ENCODE peak calls at places on chromosomes 5 and 9, in four cellular contexts. L is colonic mucosa, R is right atrium auricular region, Z is heart right ventricle. F is an unnamed sample.

GRCh38 chr9:82987790-82988189 is 75.2 kb downstream of the RASEF start:
- DNase-seq in L (peak), R (no peak), Z (no peak), F (no peak)

GRCh38 chr9:22211588-22212360 is 202.7 kb upstream of the CDKN2B start:
- DNase-seq in L (no peak), R (no peak), Z (no peak), F (no peak)

GRCh38 chr5:107154598-107154997 is 516.1 kb downstream of the EFNA5 start:
- DNase-seq in L (no peak), R (no peak), Z (no peak), F (no peak)

GRCh38 chr5:59548807-59549357 is 344.6 kb downstream of the PDE4D start:
- DNase-seq in L (no peak), R (no peak), Z (no peak), F (no peak)

GRCh38 chr5:57007349-57007748 is 55.4 kb upstream of the MIER3 start:
- DNase-seq in L (no peak), R (no peak), Z (no peak), F (no peak)

GRCh38 chr5:84218546-84218945 is 166.1 kb downstream of the EDIL3 start:
- DNase-seq in L (no peak), R (no peak), Z (peak), F (no peak)

GRCh38 chr9:96338299-96338698 is 36.3 kb upstream of the HSD17B3 start:
- DNase-seq in L (no peak), R (no peak), Z (no peak), F (no peak)

GRCh38 chr9:893843-894420 is 52.4 kb downstream of the DMRT1 start:
- DNase-seq in L (peak), R (no peak), Z (no peak), F (no peak)

GRCh38 chr5:140182075-140182709 is 7.2 kb downstream of the CYSTM1 start:
- DNase-seq in L (peak), R (no peak), Z (no peak), F (no peak)

GRCh38 chr9:77750284-77750683 is 102.2 kb upstream of the GNA14 start:
- DNase-seq in L (no peak), R (no peak), Z (no peak), F (no peak)

GRCh38 chr9:7115606-7116005 is 357.8 kb downstream of the KDM4C start:
- DNase-seq in L (no peak), R (no peak), Z (no peak), F (no peak)

DNA sequence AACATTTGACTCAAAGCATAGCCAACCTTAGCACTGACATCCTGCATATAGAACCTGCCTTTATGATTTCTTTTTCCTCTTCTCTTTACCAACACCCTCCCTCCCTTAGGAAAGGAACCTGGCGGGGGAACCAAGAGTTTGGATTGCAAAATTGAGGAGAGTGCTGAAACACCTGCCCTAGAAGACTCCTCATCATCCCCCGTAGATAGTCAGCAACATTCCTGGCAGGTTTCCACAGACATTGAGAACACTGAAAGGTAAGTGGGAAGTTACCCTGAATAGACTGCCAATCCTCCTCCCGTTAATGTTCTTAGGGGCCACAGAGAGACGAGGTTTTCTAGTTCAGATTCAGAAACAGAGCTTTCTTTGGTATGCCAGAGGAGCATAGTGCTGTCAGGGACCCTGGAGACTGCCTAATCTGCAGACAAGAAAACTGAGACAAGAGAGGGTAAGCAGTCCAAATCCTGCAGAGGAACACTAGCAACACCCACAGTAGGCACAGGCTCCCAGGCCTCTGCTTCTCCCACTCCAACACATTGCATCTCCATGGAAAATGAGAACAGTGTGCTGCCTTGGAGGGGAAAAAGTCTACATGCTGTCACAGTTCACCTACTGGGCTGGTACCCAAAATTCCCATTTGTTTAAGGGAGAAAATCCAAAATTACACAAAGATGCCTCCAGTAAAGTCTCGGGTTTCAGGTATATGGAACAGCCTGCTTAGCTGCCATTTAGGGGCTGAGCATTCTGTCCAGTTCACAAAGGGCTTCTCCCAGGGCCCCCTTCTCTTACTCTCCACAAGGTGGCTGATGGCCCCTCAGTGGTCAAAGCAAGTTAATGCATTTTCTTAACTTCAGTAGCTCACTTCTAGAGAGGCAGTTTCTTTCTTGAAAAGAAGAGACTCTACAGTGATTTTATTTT is 89.0 kb downstream of the RGS7BP start:
- DNase-seq in L (no peak), R (no peak), Z (no peak), F (no peak)
- TF ChIP-seq CTCF in L (no peak), R (no peak), Z (peak), F (peak)

GRCh38 chr5:124906339-124907097 is 160.1 kb upstream of the ZNF608 start:
- DNase-seq in L (peak), R (peak), Z (peak), F (no peak)
- TF ChIP-seq CTCF in L (no peak), R (no peak), Z (no peak), F (no peak)

DNA sequence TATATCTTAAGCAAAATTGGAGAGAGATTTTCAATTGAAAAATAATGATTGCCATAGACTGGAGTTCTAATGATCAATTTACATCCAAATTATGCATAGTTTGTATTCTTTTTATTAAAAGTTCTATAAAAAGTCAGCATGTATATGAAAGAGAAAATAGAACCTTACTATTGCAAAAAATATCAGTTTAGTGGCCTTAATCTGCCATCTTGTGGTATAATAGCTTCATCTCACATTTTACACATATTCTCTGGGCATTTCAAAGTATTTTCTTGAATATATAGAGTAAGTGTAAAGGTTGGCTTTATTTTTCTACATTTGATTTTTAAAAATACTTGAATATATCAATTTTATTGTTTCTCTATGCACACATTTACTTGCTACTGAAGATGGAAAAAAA is 1858.6 kb upstream of the CDH9 start:
- DNase-seq in L (no peak), R (no peak), Z (no peak), F (no peak)
- TF ChIP-seq CTCF in L (no peak), R (no peak), Z (no peak), F (peak)

GRCh38 chr5:147391781-147392180 is 118.1 kb downstream of the DPYSL3 start:
- DNase-seq in L (peak), R (peak), Z (peak), F (no peak)
- TF ChIP-seq CTCF in L (peak), R (peak), Z (no peak), F (peak)

GRCh38 chr5:89844548-89844947 is 565.0 kb downstream of the CETN3 start:
- DNase-seq in L (no peak), R (no peak), Z (no peak), F (no peak)
- TF ChIP-seq CTCF in L (no peak), R (no peak), Z (no peak), F (no peak)

GRCh38 chr9:128150594-128151342 is 1.5 kb downstream of the LCN2 start:
- DNase-seq in L (peak), R (no peak), Z (no peak), F (no peak)
- TF ChIP-seq CTCF in L (no peak), R (no peak), Z (no peak), F (peak)

DNA sequence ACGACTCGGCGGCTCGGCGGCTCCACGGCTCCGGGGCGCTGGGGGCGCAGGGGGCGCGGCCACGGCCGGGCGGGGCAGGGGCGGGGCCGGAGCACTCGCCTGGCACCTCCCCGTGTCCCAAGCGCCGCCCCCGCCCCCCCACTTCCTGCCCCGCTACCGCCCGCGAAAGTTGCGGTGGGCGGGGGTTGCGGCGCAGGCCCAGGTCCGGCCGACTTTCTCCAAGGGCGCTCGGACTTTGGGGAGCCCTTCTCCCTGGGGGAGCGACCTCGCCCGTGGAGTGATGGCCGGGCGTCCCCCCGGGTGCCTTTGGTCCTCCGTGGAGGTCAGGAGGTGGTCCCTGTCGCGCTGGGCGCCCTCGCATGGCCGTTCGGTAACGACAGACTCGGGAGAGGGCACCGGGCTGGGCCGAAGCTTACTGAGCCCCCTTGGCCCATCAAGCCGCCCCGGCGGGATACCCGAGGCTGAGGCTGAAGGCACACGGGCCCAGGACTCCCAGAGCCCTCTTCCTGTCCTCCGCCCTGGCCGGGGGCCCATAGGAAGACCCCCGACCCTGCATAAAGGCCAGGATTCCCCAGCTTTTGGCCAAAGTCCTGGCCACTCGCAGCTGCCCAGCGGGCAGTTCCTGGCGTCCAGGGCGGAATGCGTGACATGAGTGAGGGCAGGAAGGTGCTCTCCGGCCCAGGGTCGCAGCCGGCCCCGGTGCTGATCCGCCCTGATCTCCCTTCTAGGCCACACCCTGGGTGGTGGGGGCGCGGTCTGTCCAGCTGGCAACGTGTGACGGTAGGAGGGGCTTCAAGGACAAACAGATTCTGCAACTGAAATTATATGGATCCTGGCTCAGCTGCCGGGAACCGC is 883 bp upstream of the VAV2 start:
- DNase-seq in L (peak), R (peak), Z (peak), F (peak)
- TF ChIP-seq CTCF in L (no peak), R (peak), Z (peak), F (peak)